ENCODE peak calls at places on chromosomes 1 and 21, in seven cellular contexts. Q is tibial nerve, G is cardiac muscle cell, A is thyroid gland, Z is pancreas, U is A549, M is fibroblast of pulmonary artery. J is an unnamed sample.

GRCh38 chr1:90155721-90156487 is 161.0 kb downstream of the ZNF326 start:
- DNase-seq in Q (no peak), G (no peak), A (no peak), Z (no peak), U (no peak), M (no peak), J (no peak)

GRCh38 chr1:175768610-175769009 is 25.2 kb upstream of the TNR start:
- DNase-seq in Q (no peak), G (no peak), A (no peak), Z (no peak), U (no peak), M (no peak), J (no peak)

GRCh38 chr1:15244813-15245212 is 2.2 kb upstream of the FHAD1 start:
- DNase-seq in Q (no peak), G (no peak), A (no peak), Z (no peak), U (no peak), M (no peak), J (no peak)

GRCh38 chr1:100721502-100722205 is 2.1 kb downstream of the VCAM1 start:
- DNase-seq in Q (peak), G (peak), A (peak), Z (peak), U (no peak), M (peak), J (no peak)

GRCh38 chr1:21901986-21902377 is 35.1 kb downstream of the HSPG2 start:
- DNase-seq in Q (no peak), G (no peak), A (no peak), Z (no peak), U (no peak), M (no peak), J (peak)

GRCh38 chr1:193520472-193520871 is 334.1 kb upstream of the B3GALT2 start:
- DNase-seq in Q (no peak), G (no peak), A (peak), Z (no peak), U (no peak), M (no peak), J (no peak)

GRCh38 chr21:34892196-34892595 is 156.9 kb downstream of the RUNX1 start:
- DNase-seq in Q (no peak), G (no peak), A (no peak), Z (no peak), U (no peak), M (no peak), J (no peak)

GRCh38 chr1:43293896-43294760 is 6.7 kb upstream of the TIE1 start:
- DNase-seq in Q (no peak), G (no peak), A (peak), Z (no peak), U (no peak), M (peak), J (peak)

GRCh38 chr1:39892611-39893595 is 8.8 kb downstream of the MYCL start:
- DNase-seq in Q (no peak), G (peak), A (peak), Z (peak), U (peak), M (peak), J (peak)

GRCh38 chr1:228225740-228226139 is 17.9 kb downstream of the OBSCN start:
- DNase-seq in Q (no peak), G (no peak), A (no peak), Z (no peak), U (no peak), M (no peak), J (no peak)

GRCh38 chr1:33295023-33295422 is 25.9 kb downstream of the A3GALT2 start:
- DNase-seq in Q (no peak), G (no peak), A (no peak), Z (no peak), U (no peak), M (no peak), J (no peak)

GRCh38 chr1:89151021-89151420 is 24.8 kb downstream of the GBP7 start:
- DNase-seq in Q (no peak), G (no peak), A (no peak), Z (no peak), U (no peak), M (no peak), J (no peak)

GRCh38 chr1:20266141-20266540 is 24.5 kb upstream of the VWA5B1 start:
- DNase-seq in Q (no peak), G (no peak), A (no peak), Z (no peak), U (no peak), M (peak), J (no peak)

GRCh38 chr1:41868241-41868953 is 50.3 kb downstream of the HIVEP3 start:
- DNase-seq in Q (no peak), G (no peak), A (no peak), Z (no peak), U (no peak), M (no peak), J (no peak)

GRCh38 chr1:227242811-227243682 is 75.2 kb downstream of the CDC42BPA start:
- DNase-seq in Q (no peak), G (no peak), A (no peak), Z (no peak), U (no peak), M (no peak), J (no peak)

GRCh38 chr1:63922848-63923247 is 149.0 kb downstream of the ROR1 start:
- DNase-seq in Q (no peak), G (peak), A (no peak), Z (no peak), U (no peak), M (no peak), J (no peak)

DNA sequence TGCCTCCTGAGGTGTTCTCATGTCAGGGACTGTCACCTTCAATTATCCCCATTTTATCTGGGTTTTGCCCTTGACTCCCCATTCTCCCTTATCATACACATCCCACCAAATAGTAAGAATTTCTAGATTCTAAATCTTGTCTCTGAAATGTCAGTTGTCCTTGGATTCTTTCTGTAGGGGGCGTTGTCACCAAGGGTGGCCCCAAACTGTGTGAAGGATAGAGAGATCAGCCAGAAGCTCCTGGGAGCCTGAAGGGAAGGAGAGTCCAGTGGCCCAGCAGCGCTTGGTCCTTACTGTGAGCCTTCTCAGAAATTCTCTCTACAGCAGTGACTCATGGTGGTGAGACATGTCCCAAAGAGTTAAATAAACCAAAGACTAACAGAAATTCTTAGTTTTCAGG is 109.6 kb downstream of the ELAVL4 start:
- DNase-seq in Q (no peak), G (no peak), A (no peak), Z (no peak), U (no peak), M (no peak), J (no peak)
- TF ChIP-seq CTCF in Q (no peak), G (no peak), A (no peak), Z (no peak), U (no peak), M (no peak), J (no peak)

GRCh38 chr1:107450899-107451664 is 310.2 kb downstream of the NTNG1 start:
- DNase-seq in Q (no peak), G (no peak), A (no peak), Z (no peak), U (no peak), M (no peak), J (no peak)

GRCh38 chr1:107451735-107452134 is 310.9 kb downstream of the NTNG1 start:
- DNase-seq in Q (no peak), G (no peak), A (no peak), Z (no peak), U (no peak), M (no peak), J (no peak)

GRCh38 chr1:107444302-107444701 is 303.5 kb downstream of the NTNG1 start:
- DNase-seq in Q (no peak), G (no peak), A (no peak), Z (no peak), U (no peak), M (no peak), J (no peak)

GRCh38 chr1:107454786-107455185 is 313.9 kb downstream of the NTNG1 start:
- DNase-seq in Q (no peak), G (no peak), A (no peak), Z (no peak), U (no peak), M (no peak), J (no peak)

GRCh38 chr1:107449326-107449725 is 308.5 kb downstream of the NTNG1 start:
- DNase-seq in Q (no peak), G (no peak), A (no peak), Z (no peak), U (no peak), M (no peak), J (no peak)
- H3K4me3 ChIP-seq in Q (no peak), G (no peak), A (no peak), Z (no peak), U (no peak), M (no peak), J (no peak)

GRCh38 chr1:57832616-57833015 is 408.8 kb upstream of the DAB1 start:
- DNase-seq in Q (no peak), G (no peak), A (no peak), Z (no peak), U (no peak), M (no peak), J (peak)

GRCh38 chr1:57839067-57839466 is 415.2 kb upstream of the DAB1 start:
- DNase-seq in Q (no peak), G (no peak), A (no peak), Z (no peak), U (no peak), M (peak), J (no peak)

GRCh38 chr1:57839488-57839887 is 415.6 kb upstream of the DAB1 start:
- DNase-seq in Q (no peak), G (no peak), A (no peak), Z (no peak), U (no peak), M (no peak), J (no peak)

GRCh38 chr1:57833296-57833695 is 409.4 kb upstream of the DAB1 start:
- DNase-seq in Q (no peak), G (no peak), A (no peak), Z (no peak), U (no peak), M (no peak), J (no peak)

DNA sequence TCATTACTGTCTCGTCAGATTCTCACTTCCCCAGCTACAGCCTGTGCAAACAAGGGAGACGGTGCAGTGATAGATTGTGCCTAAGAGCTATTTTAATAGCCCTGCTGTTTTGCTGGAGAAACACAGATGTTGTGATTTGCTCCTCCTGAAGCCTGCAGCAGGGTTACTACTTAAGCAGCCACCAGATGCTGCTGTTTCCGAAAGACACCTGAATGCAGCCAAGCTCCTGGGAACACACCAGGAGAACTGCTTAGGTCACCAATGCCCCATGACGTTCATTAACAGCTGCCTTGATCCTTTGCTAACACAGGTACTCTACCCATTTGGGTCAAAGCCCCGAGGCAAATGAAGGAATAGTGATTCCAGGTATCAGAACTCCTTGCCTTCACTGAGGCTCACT is 411.8 kb upstream of the DAB1 start:
- DNase-seq in Q (no peak), G (no peak), A (no peak), Z (no peak), U (no peak), M (no peak), J (peak)
- TF ChIP-seq CTCF in Q (no peak), G (no peak), A (no peak), Z (no peak), U (no peak), M (no peak), J (no peak)

DNA sequence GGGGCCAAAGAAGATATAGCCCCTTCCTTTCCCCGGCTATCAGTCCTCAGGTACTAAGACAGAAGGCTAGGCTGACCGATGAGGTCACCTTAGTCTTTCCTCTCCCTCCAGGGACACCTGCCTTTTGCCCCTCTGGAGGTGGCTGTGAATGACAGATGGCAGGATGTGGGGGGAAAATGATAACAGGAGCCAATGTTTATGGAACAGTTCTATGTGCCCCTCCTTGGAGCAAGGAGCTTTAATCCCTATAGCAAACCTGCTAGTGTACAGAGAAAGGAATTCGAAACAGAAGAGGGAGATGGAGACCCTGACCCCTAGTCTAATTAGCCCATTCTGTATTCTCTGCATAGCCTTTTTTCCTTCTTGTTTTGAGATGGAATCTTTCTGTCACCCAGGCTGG is 28.1 kb downstream of the SERINC2 start:
- DNase-seq in Q (no peak), G (no peak), A (no peak), Z (no peak), U (no peak), M (no peak), J (no peak)
- H3K4me3 ChIP-seq in Q (no peak), G (no peak), A (no peak), Z (no peak), U (no peak), M (no peak), J (no peak)

GRCh38 chr1:164092603-164093353 is 466.2 kb upstream of the PBX1 start:
- DNase-seq in Q (no peak), G (no peak), A (no peak), Z (no peak), U (no peak), M (peak), J (no peak)
- TF ChIP-seq CTCF in Q (no peak), G (peak), A (no peak), Z (no peak), U (no peak), M (peak), J (peak)